ENCODE peak calls at places on chromosomes 12 and 14, in ten cellular contexts. One of them, this sample, is unnamed.

GRCh38 chr14:79581912-79582576 is 629.3 kb downstream of the DIO2 start:
- DNase-seq in neural progenitor cell: no peak
- DNase-seq in heart left ventricle: no peak
- DNase-seq in foreskin fibroblast: no peak
- DNase-seq in CD4-positive, alpha-beta T cell: no peak
- DNase-seq in GM10248: no peak
- DNase-seq in GM13977: no peak
- DNase-seq in GM12865: no peak
- DNase-seq in bronchial epithelial cell: peak
- DNase-seq in upper lobe of left lung: no peak
- DNase-seq in this sample: no peak

GRCh38 chr12:94553130-94553519 is 93.5 kb upstream of the CEP83 start:
- DNase-seq in neural progenitor cell: no peak
- DNase-seq in heart left ventricle: no peak
- DNase-seq in foreskin fibroblast: peak
- DNase-seq in CD4-positive, alpha-beta T cell: no peak
- DNase-seq in GM10248: no peak
- DNase-seq in GM13977: no peak
- DNase-seq in GM12865: no peak
- DNase-seq in bronchial epithelial cell: peak
- DNase-seq in upper lobe of left lung: no peak
- DNase-seq in this sample: peak

GRCh38 chr12:100348657-100349454 is 8.0 kb upstream of the SLC17A8 start:
- DNase-seq in neural progenitor cell: peak
- DNase-seq in heart left ventricle: no peak
- DNase-seq in foreskin fibroblast: no peak
- DNase-seq in CD4-positive, alpha-beta T cell: no peak
- DNase-seq in GM10248: peak
- DNase-seq in GM13977: peak
- DNase-seq in GM12865: peak
- DNase-seq in bronchial epithelial cell: peak
- DNase-seq in upper lobe of left lung: no peak
- DNase-seq in this sample: no peak

GRCh38 chr12:111270773-111271172 is 98.1 kb downstream of the PHETA1 start:
- DNase-seq in neural progenitor cell: no peak
- DNase-seq in heart left ventricle: no peak
- DNase-seq in foreskin fibroblast: peak
- DNase-seq in CD4-positive, alpha-beta T cell: no peak
- DNase-seq in GM10248: no peak
- DNase-seq in GM13977: no peak
- DNase-seq in GM12865: no peak
- DNase-seq in bronchial epithelial cell: peak
- DNase-seq in upper lobe of left lung: no peak
- DNase-seq in this sample: peak

GRCh38 chr12:131643581-131644452 is 67.1 kb upstream of the SFSWAP start:
- DNase-seq in neural progenitor cell: no peak
- DNase-seq in heart left ventricle: no peak
- DNase-seq in foreskin fibroblast: no peak
- DNase-seq in CD4-positive, alpha-beta T cell: no peak
- DNase-seq in GM10248: no peak
- DNase-seq in GM13977: peak
- DNase-seq in GM12865: no peak
- DNase-seq in bronchial epithelial cell: no peak
- DNase-seq in upper lobe of left lung: no peak
- DNase-seq in this sample: no peak

GRCh38 chr14:101819251-101819990 is 57.9 kb downstream of the PPP2R5C start:
- DNase-seq in neural progenitor cell: no peak
- DNase-seq in heart left ventricle: no peak
- DNase-seq in foreskin fibroblast: no peak
- DNase-seq in CD4-positive, alpha-beta T cell: peak
- DNase-seq in GM10248: no peak
- DNase-seq in GM13977: no peak
- DNase-seq in GM12865: no peak
- DNase-seq in bronchial epithelial cell: no peak
- DNase-seq in upper lobe of left lung: no peak
- DNase-seq in this sample: no peak

GRCh38 chr12:54868690-54869089 is 14.4 kb downstream of the MUCL1 start:
- DNase-seq in neural progenitor cell: no peak
- DNase-seq in heart left ventricle: no peak
- DNase-seq in foreskin fibroblast: no peak
- DNase-seq in CD4-positive, alpha-beta T cell: no peak
- DNase-seq in GM10248: no peak
- DNase-seq in GM13977: no peak
- DNase-seq in GM12865: no peak
- DNase-seq in bronchial epithelial cell: no peak
- DNase-seq in upper lobe of left lung: no peak
- DNase-seq in this sample: no peak

GRCh38 chr14:89359477-89360222 is 57.4 kb downstream of the FOXN3 start:
- DNase-seq in neural progenitor cell: no peak
- DNase-seq in heart left ventricle: no peak
- DNase-seq in foreskin fibroblast: no peak
- DNase-seq in CD4-positive, alpha-beta T cell: no peak
- DNase-seq in GM10248: no peak
- DNase-seq in GM13977: no peak
- DNase-seq in GM12865: no peak
- DNase-seq in bronchial epithelial cell: no peak
- DNase-seq in upper lobe of left lung: no peak
- DNase-seq in this sample: no peak

GRCh38 chr14:86797075-86797351 is 1196.0 kb downstream of the GALC start:
- DNase-seq in neural progenitor cell: no peak
- DNase-seq in heart left ventricle: no peak
- DNase-seq in foreskin fibroblast: no peak
- DNase-seq in CD4-positive, alpha-beta T cell: no peak
- DNase-seq in GM10248: no peak
- DNase-seq in GM13977: no peak
- DNase-seq in GM12865: no peak
- DNase-seq in bronchial epithelial cell: no peak
- DNase-seq in upper lobe of left lung: no peak
- DNase-seq in this sample: no peak

GRCh38 chr12:8780389-8780788 is 42.0 kb upstream of the A2ML1 start:
- DNase-seq in neural progenitor cell: peak
- DNase-seq in heart left ventricle: no peak
- DNase-seq in foreskin fibroblast: peak
- DNase-seq in CD4-positive, alpha-beta T cell: no peak
- DNase-seq in GM10248: no peak
- DNase-seq in GM13977: peak
- DNase-seq in GM12865: peak
- DNase-seq in bronchial epithelial cell: peak
- DNase-seq in upper lobe of left lung: no peak
- DNase-seq in this sample: peak

GRCh38 chr12:104219361-104219892 is 3.8 kb downstream of the TXNRD1 start:
- DNase-seq in neural progenitor cell: no peak
- DNase-seq in heart left ventricle: no peak
- DNase-seq in foreskin fibroblast: peak
- DNase-seq in CD4-positive, alpha-beta T cell: no peak
- DNase-seq in GM10248: no peak
- DNase-seq in GM13977: no peak
- DNase-seq in GM12865: no peak
- DNase-seq in bronchial epithelial cell: peak
- DNase-seq in upper lobe of left lung: no peak
- DNase-seq in this sample: peak

GRCh38 chr12:49524660-49525324 is 14.0 kb upstream of the KCNH3 start:
- DNase-seq in neural progenitor cell: no peak
- DNase-seq in heart left ventricle: no peak
- DNase-seq in foreskin fibroblast: no peak
- DNase-seq in CD4-positive, alpha-beta T cell: no peak
- DNase-seq in GM10248: no peak
- DNase-seq in GM13977: no peak
- DNase-seq in GM12865: no peak
- DNase-seq in bronchial epithelial cell: no peak
- DNase-seq in upper lobe of left lung: no peak
- DNase-seq in this sample: no peak

GRCh38 chr12:46112364-46112763 is 122.0 kb upstream of the SCAF11 start:
- DNase-seq in neural progenitor cell: no peak
- DNase-seq in heart left ventricle: no peak
- DNase-seq in foreskin fibroblast: no peak
- DNase-seq in CD4-positive, alpha-beta T cell: no peak
- DNase-seq in GM10248: no peak
- DNase-seq in GM13977: no peak
- DNase-seq in GM12865: no peak
- DNase-seq in bronchial epithelial cell: no peak
- DNase-seq in upper lobe of left lung: no peak
- DNase-seq in this sample: no peak

GRCh38 chr12:108115746-108116125 is 13.4 kb upstream of the WSCD2 start:
- DNase-seq in neural progenitor cell: no peak
- DNase-seq in heart left ventricle: no peak
- DNase-seq in foreskin fibroblast: no peak
- DNase-seq in CD4-positive, alpha-beta T cell: no peak
- DNase-seq in GM10248: no peak
- DNase-seq in GM13977: no peak
- DNase-seq in GM12865: no peak
- DNase-seq in bronchial epithelial cell: no peak
- DNase-seq in upper lobe of left lung: no peak
- DNase-seq in this sample: no peak

GRCh38 chr14:23052182-23052623 is 5.1 kb downstream of the CDH24 start:
- DNase-seq in neural progenitor cell: no peak
- DNase-seq in heart left ventricle: no peak
- DNase-seq in foreskin fibroblast: no peak
- DNase-seq in CD4-positive, alpha-beta T cell: no peak
- DNase-seq in GM10248: no peak
- DNase-seq in GM13977: no peak
- DNase-seq in GM12865: no peak
- DNase-seq in bronchial epithelial cell: no peak
- DNase-seq in upper lobe of left lung: peak
- DNase-seq in this sample: no peak

GRCh38 chr12:111414711-111415252 is 9.1 kb downstream of the SH2B3 start:
- DNase-seq in neural progenitor cell: no peak
- DNase-seq in heart left ventricle: no peak
- DNase-seq in foreskin fibroblast: no peak
- DNase-seq in CD4-positive, alpha-beta T cell: no peak
- DNase-seq in GM10248: no peak
- DNase-seq in GM13977: no peak
- DNase-seq in GM12865: no peak
- DNase-seq in bronchial epithelial cell: no peak
- DNase-seq in upper lobe of left lung: no peak
- DNase-seq in this sample: no peak

GRCh38 chr12:23049180-23049579 is 424.2 kb downstream of the ETNK1 start:
- DNase-seq in neural progenitor cell: no peak
- DNase-seq in heart left ventricle: no peak
- DNase-seq in foreskin fibroblast: no peak
- DNase-seq in CD4-positive, alpha-beta T cell: no peak
- DNase-seq in GM10248: no peak
- DNase-seq in GM13977: no peak
- DNase-seq in GM12865: peak
- DNase-seq in bronchial epithelial cell: peak
- DNase-seq in upper lobe of left lung: no peak
- DNase-seq in this sample: peak

GRCh38 chr12:23060161-23060560 is 435.2 kb downstream of the ETNK1 start:
- DNase-seq in neural progenitor cell: no peak
- DNase-seq in heart left ventricle: no peak
- DNase-seq in foreskin fibroblast: no peak
- DNase-seq in CD4-positive, alpha-beta T cell: no peak
- DNase-seq in GM10248: no peak
- DNase-seq in GM13977: no peak
- DNase-seq in GM12865: no peak
- DNase-seq in bronchial epithelial cell: no peak
- DNase-seq in upper lobe of left lung: no peak
- DNase-seq in this sample: no peak

GRCh38 chr12:23057571-23057970 is 432.6 kb downstream of the ETNK1 start:
- DNase-seq in neural progenitor cell: no peak
- DNase-seq in heart left ventricle: no peak
- DNase-seq in foreskin fibroblast: no peak
- DNase-seq in CD4-positive, alpha-beta T cell: no peak
- DNase-seq in GM10248: no peak
- DNase-seq in GM13977: no peak
- DNase-seq in GM12865: no peak
- DNase-seq in bronchial epithelial cell: no peak
- DNase-seq in upper lobe of left lung: no peak
- DNase-seq in this sample: no peak

GRCh38 chr12:23055004-23055403 is 430.0 kb downstream of the ETNK1 start:
- DNase-seq in neural progenitor cell: peak
- DNase-seq in heart left ventricle: no peak
- DNase-seq in foreskin fibroblast: no peak
- DNase-seq in CD4-positive, alpha-beta T cell: no peak
- DNase-seq in GM10248: no peak
- DNase-seq in GM13977: no peak
- DNase-seq in GM12865: peak
- DNase-seq in bronchial epithelial cell: peak
- DNase-seq in upper lobe of left lung: no peak
- DNase-seq in this sample: peak
- TF ChIP-seq CTCF in neural progenitor cell: peak
- TF ChIP-seq CTCF in heart left ventricle: peak
- TF ChIP-seq CTCF in foreskin fibroblast: peak
- TF ChIP-seq CTCF in CD4-positive, alpha-beta T cell: no peak
- TF ChIP-seq CTCF in GM10248: peak
- TF ChIP-seq CTCF in GM13977: no peak
- TF ChIP-seq CTCF in GM12865: peak
- TF ChIP-seq CTCF in bronchial epithelial cell: peak
- TF ChIP-seq CTCF in upper lobe of left lung: no peak
- TF ChIP-seq CTCF in this sample: peak

DNA sequence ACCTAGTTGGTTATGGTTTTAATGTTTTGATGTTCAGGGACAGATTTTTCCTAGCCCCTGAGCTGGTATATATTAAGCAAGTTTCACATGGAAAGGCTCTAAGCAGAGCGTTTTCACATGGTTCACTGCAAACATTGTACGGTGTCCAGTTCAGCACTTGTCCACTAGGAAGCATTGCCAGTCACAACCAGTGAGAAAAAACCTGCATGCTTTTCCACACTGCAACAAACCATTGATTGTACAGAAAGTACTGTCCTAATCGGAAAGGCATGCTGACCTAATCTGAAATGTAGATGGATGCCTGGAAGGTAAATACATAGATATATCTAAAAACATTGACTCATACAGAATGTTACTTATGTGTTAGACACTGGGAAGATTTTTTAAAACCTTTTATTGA is 25.0 kb upstream of the NPAS3 start:
- DNase-seq in neural progenitor cell: no peak
- DNase-seq in heart left ventricle: no peak
- DNase-seq in foreskin fibroblast: no peak
- DNase-seq in CD4-positive, alpha-beta T cell: no peak
- DNase-seq in GM10248: no peak
- DNase-seq in GM13977: no peak
- DNase-seq in GM12865: no peak
- DNase-seq in bronchial epithelial cell: peak
- DNase-seq in upper lobe of left lung: no peak
- DNase-seq in this sample: peak
- TF ChIP-seq CTCF in neural progenitor cell: peak
- TF ChIP-seq CTCF in heart left ventricle: no peak
- TF ChIP-seq CTCF in foreskin fibroblast: no peak
- TF ChIP-seq CTCF in CD4-positive, alpha-beta T cell: no peak
- TF ChIP-seq CTCF in GM10248: no peak
- TF ChIP-seq CTCF in GM13977: no peak
- TF ChIP-seq CTCF in GM12865: no peak
- TF ChIP-seq CTCF in bronchial epithelial cell: no peak
- TF ChIP-seq CTCF in upper lobe of left lung: no peak
- TF ChIP-seq CTCF in this sample: no peak

GRCh38 chr14:71487449-71487848 is 444.8 kb upstream of the RGS6 start:
- DNase-seq in neural progenitor cell: no peak
- DNase-seq in heart left ventricle: no peak
- DNase-seq in foreskin fibroblast: no peak
- DNase-seq in CD4-positive, alpha-beta T cell: no peak
- DNase-seq in GM10248: no peak
- DNase-seq in GM13977: no peak
- DNase-seq in GM12865: peak
- DNase-seq in bronchial epithelial cell: no peak
- DNase-seq in upper lobe of left lung: no peak
- DNase-seq in this sample: no peak
- TF ChIP-seq CTCF in neural progenitor cell: no peak
- TF ChIP-seq CTCF in heart left ventricle: no peak
- TF ChIP-seq CTCF in foreskin fibroblast: no peak
- TF ChIP-seq CTCF in CD4-positive, alpha-beta T cell: no peak
- TF ChIP-seq CTCF in GM10248: no peak
- TF ChIP-seq CTCF in GM13977: no peak
- TF ChIP-seq CTCF in GM12865: no peak
- TF ChIP-seq CTCF in bronchial epithelial cell: no peak
- TF ChIP-seq CTCF in upper lobe of left lung: no peak
- TF ChIP-seq CTCF in this sample: no peak

GRCh38 chr12:2011641-2012607 is 7.7 kb upstream of the DCP1B start:
- DNase-seq in neural progenitor cell: peak
- DNase-seq in heart left ventricle: no peak
- DNase-seq in foreskin fibroblast: no peak
- DNase-seq in CD4-positive, alpha-beta T cell: no peak
- DNase-seq in GM10248: no peak
- DNase-seq in GM13977: no peak
- DNase-seq in GM12865: no peak
- DNase-seq in bronchial epithelial cell: no peak
- DNase-seq in upper lobe of left lung: no peak
- DNase-seq in this sample: no peak
- TF ChIP-seq CTCF in neural progenitor cell: peak
- TF ChIP-seq CTCF in heart left ventricle: no peak
- TF ChIP-seq CTCF in foreskin fibroblast: no peak
- TF ChIP-seq CTCF in CD4-positive, alpha-beta T cell: no peak
- TF ChIP-seq CTCF in GM10248: no peak
- TF ChIP-seq CTCF in GM13977: no peak
- TF ChIP-seq CTCF in GM12865: no peak
- TF ChIP-seq CTCF in bronchial epithelial cell: no peak
- TF ChIP-seq CTCF in upper lobe of left lung: no peak
- TF ChIP-seq CTCF in this sample: no peak